ENCODE peak calls at places on chromosomes 2 and 18, in four cellular contexts. U is dorsolateral prefrontal cortex, L is A549, W is AG09319. P is an unnamed sample.

GRCh38 chr18:23629444-23629946 is 33.2 kb downstream of the ANKRD29 start:
- DNase-seq in L (peak), W (no peak), U (no peak), P (no peak)

GRCh38 chr2:219298759-219299371 is 10.3 kb downstream of the PTPRN start:
- DNase-seq in U (peak), L (peak), W (peak), P (peak)

GRCh38 chr2:227376911-227377396 is 2.2 kb downstream of the TM4SF20 start:
- DNase-seq in U (no peak), W (no peak), L (peak), P (peak)

GRCh38 chr2:38750011-38750792 is 959 bp downstream of the SRSF7 start:
- DNase-seq in U (peak), W (no peak), L (peak), P (no peak)

GRCh38 chr2:230738391-230738811 is 25.8 kb downstream of the CAB39 start:
- DNase-seq in W (no peak), U (no peak), L (no peak), P (no peak)

GRCh38 chr2:233061007-233061590 is 957 bp downstream of the INPP5D start:
- DNase-seq in U (no peak), L (no peak), W (no peak), P (no peak)

GRCh38 chr2:19300961-19301360 is 57.5 kb downstream of the OSR1 start:
- DNase-seq in W (no peak), L (no peak), U (no peak), P (no peak)

GRCh38 chr18:5787936-5788335 is 107.4 kb downstream of the TMEM200C start:
- DNase-seq in L (no peak), U (no peak), W (no peak), P (no peak)

GRCh38 chr18:48621240-48621639 is 82.4 kb downstream of the CTIF start:
- DNase-seq in U (no peak), L (peak), W (no peak), P (no peak)

GRCh38 chr18:56576826-56577573 is 61.4 kb downstream of the TXNL1 start:
- DNase-seq in W (no peak), L (no peak), U (peak), P (no peak)

GRCh38 chr2:165793161-165793778 is 777 bp downstream of the GALNT3 start:
- DNase-seq in L (no peak), W (no peak), U (no peak), P (no peak)

GRCh38 chr2:138293549-138293948 is 208.0 kb upstream of the SPOPL start:
- DNase-seq in U (no peak), W (no peak), L (no peak), P (no peak)

GRCh38 chr2:209772316-209772715 is 684 bp downstream of the UNC80 start:
- DNase-seq in L (no peak), U (peak), W (no peak), P (no peak)

GRCh38 chr2:136117909-136118818 is at the start of gene CXCR4:
- DNase-seq in L (peak), U (peak), W (no peak), P (no peak)

GRCh38 chr2:226601881-226602280 is 197.7 kb downstream of the IRS1 start:
- DNase-seq in W (no peak), L (no peak), U (no peak), P (no peak)

GRCh38 chr2:238527565-238527964 is 100.8 kb downstream of the ASB1 start:
- DNase-seq in L (peak), U (no peak), W (no peak), P (no peak)

GRCh38 chr2:231339318-231339717 is 56.2 kb upstream of the B3GNT7 start:
- DNase-seq in L (no peak), W (no peak), U (no peak), P (no peak)

GRCh38 chr18:48446582-48447225 is 37.5 kb upstream of the ZBTB7C start:
- DNase-seq in U (peak), W (peak), L (peak), P (peak)

GRCh38 chr18:24259869-24260662 is 121.2 kb downstream of the CABYR start:
- DNase-seq in L (no peak), W (no peak), U (no peak), P (no peak)

GRCh38 chr18:67733094-67733493 is 216.6 kb upstream of the DSEL start:
- DNase-seq in W (peak), L (no peak), U (no peak), P (no peak)

GRCh38 chr2:126658910-126659613 is 3.1 kb downstream of the GYPC start:
- DNase-seq in W (no peak), L (no peak), U (no peak), P (no peak)

GRCh38 chr2:95056461-95057459 is 31.3 kb downstream of the MAL start:
- DNase-seq in U (peak), W (no peak), L (no peak), P (peak)

GRCh38 chr2:73292906-73293533 is 328 bp downstream of the EGR4 start:
- DNase-seq in L (peak), U (no peak), W (no peak), P (no peak)

GRCh38 chr2:112636605-112637288 is 9.0 kb upstream of the SLC20A1 start:
- DNase-seq in U (no peak), W (no peak), L (no peak), P (no peak)